ENCODE peak calls at places on chromosomes 16 and 17, in five cellular contexts. M, P, G, I and O are unnamed samples.
A peak's percentile ranks its signal among the peaks of the same experiment; 100 is the strongest.

GRCh38 chr16:9713907-9714306 is 468.3 kb downstream of the GRIN2A start:
- DNase-seq in M (no peak), P (no peak), G (no peak), I (no peak), O (no peak)

GRCh38 chr16:66898207-66898606 is 17.9 kb downstream of the PDP2 start:
- DNase-seq in M (no peak), P (peak; percentile 61), G (no peak), I (no peak), O (no peak)

GRCh38 chr17:19727466-19728113 is 11.2 kb upstream of the SLC47A2 start:
- DNase-seq in M (peak; percentile 73), P (no peak), G (no peak), I (peak; percentile 44), O (no peak)

GRCh38 chr16:75555707-75556512 is at the start of gene TMEM231:
- DNase-seq in M (peak; percentile 92), P (peak; percentile 98), G (peak; percentile 95), I (peak; percentile 29), O (peak; percentile 72)

GRCh38 chr17:32519769-32520701 is 33.2 kb downstream of the CDK5R1 start:
- DNase-seq in M (no peak), P (no peak), G (peak; percentile 36), I (no peak), O (no peak)

GRCh38 chr17:61981323-61981722 is 53.5 kb upstream of the INTS2 start:
- DNase-seq in M (no peak), P (no peak), G (no peak), I (peak; percentile 17), O (no peak)

GRCh38 chr17:2075336-2076056 is 20.6 kb downstream of the HIC1 start:
- DNase-seq in M (no peak), P (peak; percentile 58), G (no peak), I (no peak), O (no peak)

GRCh38 chr17:43360376-43360738 is 38.4 kb upstream of the ARL4D start:
- DNase-seq in M (peak; percentile 57), P (peak; percentile 58), G (no peak), I (no peak), O (no peak)

GRCh38 chr17:58282442-58282841 is 1.7 kb upstream of the MPO start:
- DNase-seq in M (no peak), P (no peak), G (no peak), I (no peak), O (no peak)

GRCh38 chr16:84838383-84838948 is 18.7 kb downstream of the CRISPLD2 start:
- DNase-seq in M (no peak), P (no peak), G (no peak), I (no peak), O (no peak)

GRCh38 chr17:78547035-78547434 is 30.2 kb downstream of the DNAH17 start:
- DNase-seq in M (no peak), P (no peak), G (no peak), I (no peak), O (no peak)